ENCODE peak calls at places on chromosomes 6 and 20, in eight cellular contexts. One of them, this sample, is unnamed.

GRCh38 chr6:121794630-121795029 is 359.2 kb downstream of the GJA1 start:
- DNase-seq in PC-3: peak
- DNase-seq in OCI-LY7: no peak
- DNase-seq in GM23338: no peak
- DNase-seq in HCT116: peak
- DNase-seq in MM.1S: no peak
- DNase-seq in hepatocyte: peak
- DNase-seq in GM23248: peak
- DNase-seq in this sample: no peak

GRCh38 chr6:45655630-45656422 is 278.1 kb upstream of the SUPT3H start:
- DNase-seq in PC-3: peak
- DNase-seq in OCI-LY7: no peak
- DNase-seq in GM23338: no peak
- DNase-seq in HCT116: peak
- DNase-seq in MM.1S: no peak
- DNase-seq in hepatocyte: peak
- DNase-seq in GM23248: peak
- DNase-seq in this sample: no peak

GRCh38 chr20:50510706-50511401 is 671 bp downstream of the PTPN1 start:
- DNase-seq in PC-3: peak
- DNase-seq in OCI-LY7: no peak
- DNase-seq in GM23338: peak
- DNase-seq in HCT116: no peak
- DNase-seq in MM.1S: peak
- DNase-seq in hepatocyte: peak
- DNase-seq in GM23248: peak
- DNase-seq in this sample: peak

GRCh38 chr6:132843316-132844040 is 29.1 kb downstream of the RPS12 start:
- DNase-seq in PC-3: no peak
- DNase-seq in OCI-LY7: no peak
- DNase-seq in GM23338: peak
- DNase-seq in HCT116: no peak
- DNase-seq in MM.1S: no peak
- DNase-seq in hepatocyte: no peak
- DNase-seq in GM23248: no peak
- DNase-seq in this sample: no peak

GRCh38 chr6:160365117-160365516 is 16.9 kb downstream of the SLC22A3 start:
- DNase-seq in PC-3: peak
- DNase-seq in OCI-LY7: no peak
- DNase-seq in GM23338: no peak
- DNase-seq in HCT116: no peak
- DNase-seq in MM.1S: no peak
- DNase-seq in hepatocyte: no peak
- DNase-seq in GM23248: no peak
- DNase-seq in this sample: no peak

GRCh38 chr6:52574709-52575489 is 2.0 kb downstream of the TRAM2 start:
- DNase-seq in PC-3: no peak
- DNase-seq in OCI-LY7: no peak
- DNase-seq in GM23338: no peak
- DNase-seq in HCT116: no peak
- DNase-seq in MM.1S: peak
- DNase-seq in hepatocyte: peak
- DNase-seq in GM23248: peak
- DNase-seq in this sample: no peak

GRCh38 chr20:6265204-6265904 is 142.5 kb upstream of the FERMT1 start:
- DNase-seq in PC-3: peak
- DNase-seq in OCI-LY7: peak
- DNase-seq in GM23338: peak
- DNase-seq in HCT116: peak
- DNase-seq in MM.1S: peak
- DNase-seq in hepatocyte: peak
- DNase-seq in GM23248: peak
- DNase-seq in this sample: peak

GRCh38 chr6:14252271-14252850 is 134.8 kb downstream of the CD83 start:
- DNase-seq in PC-3: no peak
- DNase-seq in OCI-LY7: no peak
- DNase-seq in GM23338: no peak
- DNase-seq in HCT116: no peak
- DNase-seq in MM.1S: no peak
- DNase-seq in hepatocyte: no peak
- DNase-seq in GM23248: no peak
- DNase-seq in this sample: no peak

GRCh38 chr6:113120214-113120576 is 737.0 kb upstream of the MARCKS start:
- DNase-seq in PC-3: peak
- DNase-seq in OCI-LY7: no peak
- DNase-seq in GM23338: no peak
- DNase-seq in HCT116: peak
- DNase-seq in MM.1S: no peak
- DNase-seq in hepatocyte: peak
- DNase-seq in GM23248: peak
- DNase-seq in this sample: no peak

GRCh38 chr6:126015869-126016268 is 29.5 kb downstream of the TRMT11 start:
- DNase-seq in PC-3: peak
- DNase-seq in OCI-LY7: no peak
- DNase-seq in GM23338: no peak
- DNase-seq in HCT116: no peak
- DNase-seq in MM.1S: no peak
- DNase-seq in hepatocyte: no peak
- DNase-seq in GM23248: peak
- DNase-seq in this sample: no peak

GRCh38 chr20:58125726-58126125 is 102.7 kb downstream of the ANKRD60 start:
- DNase-seq in PC-3: no peak
- DNase-seq in OCI-LY7: no peak
- DNase-seq in GM23338: no peak
- DNase-seq in HCT116: no peak
- DNase-seq in MM.1S: peak
- DNase-seq in hepatocyte: no peak
- DNase-seq in GM23248: no peak
- DNase-seq in this sample: no peak

GRCh38 chr20:13325033-13325432 is 104.0 kb downstream of the ISM1 start:
- DNase-seq in PC-3: peak
- DNase-seq in OCI-LY7: no peak
- DNase-seq in GM23338: peak
- DNase-seq in HCT116: peak
- DNase-seq in MM.1S: peak
- DNase-seq in hepatocyte: peak
- DNase-seq in GM23248: peak
- DNase-seq in this sample: peak

GRCh38 chr6:20997143-20997792 is 463.0 kb downstream of the CDKAL1 start:
- DNase-seq in PC-3: no peak
- DNase-seq in OCI-LY7: no peak
- DNase-seq in GM23338: peak
- DNase-seq in HCT116: no peak
- DNase-seq in MM.1S: no peak
- DNase-seq in hepatocyte: no peak
- DNase-seq in GM23248: no peak
- DNase-seq in this sample: no peak

GRCh38 chr6:157343732-157344131 is 20.4 kb upstream of the TMEM242 start:
- DNase-seq in PC-3: no peak
- DNase-seq in OCI-LY7: no peak
- DNase-seq in GM23338: no peak
- DNase-seq in HCT116: no peak
- DNase-seq in MM.1S: no peak
- DNase-seq in hepatocyte: no peak
- DNase-seq in GM23248: no peak
- DNase-seq in this sample: no peak

GRCh38 chr6:91659881-91660280 is 1073.0 kb upstream of the MAP3K7 start:
- DNase-seq in PC-3: no peak
- DNase-seq in OCI-LY7: no peak
- DNase-seq in GM23338: no peak
- DNase-seq in HCT116: no peak
- DNase-seq in MM.1S: no peak
- DNase-seq in hepatocyte: no peak
- DNase-seq in GM23248: no peak
- DNase-seq in this sample: no peak

GRCh38 chr6:29892696-29893095 is 49.6 kb upstream of the HLA-A start:
- DNase-seq in PC-3: no peak
- DNase-seq in OCI-LY7: no peak
- DNase-seq in GM23338: no peak
- DNase-seq in HCT116: no peak
- DNase-seq in MM.1S: no peak
- DNase-seq in hepatocyte: no peak
- DNase-seq in GM23248: no peak
- DNase-seq in this sample: no peak

GRCh38 chr6:17101422-17102257 is at the start of gene STMND1:
- DNase-seq in PC-3: peak
- DNase-seq in OCI-LY7: no peak
- DNase-seq in GM23338: peak
- DNase-seq in HCT116: no peak
- DNase-seq in MM.1S: no peak
- DNase-seq in hepatocyte: peak
- DNase-seq in GM23248: peak
- DNase-seq in this sample: peak

GRCh38 chr6:63856271-63856670 is 220.7 kb downstream of the PHF3 start:
- DNase-seq in PC-3: no peak
- DNase-seq in OCI-LY7: no peak
- DNase-seq in GM23338: no peak
- DNase-seq in HCT116: no peak
- DNase-seq in MM.1S: no peak
- DNase-seq in hepatocyte: no peak
- DNase-seq in GM23248: no peak
- DNase-seq in this sample: no peak

GRCh38 chr20:58237318-58238182 is 9.1 kb upstream of the ANKRD60 start:
- DNase-seq in PC-3: peak
- DNase-seq in OCI-LY7: no peak
- DNase-seq in GM23338: no peak
- DNase-seq in HCT116: no peak
- DNase-seq in MM.1S: no peak
- DNase-seq in hepatocyte: no peak
- DNase-seq in GM23248: peak
- DNase-seq in this sample: no peak

GRCh38 chr6:5208491-5208890 is 52.3 kb downstream of the LYRM4 start:
- DNase-seq in PC-3: no peak
- DNase-seq in OCI-LY7: no peak
- DNase-seq in GM23338: no peak
- DNase-seq in HCT116: no peak
- DNase-seq in MM.1S: no peak
- DNase-seq in hepatocyte: no peak
- DNase-seq in GM23248: no peak
- DNase-seq in this sample: no peak

GRCh38 chr6:106546322-106547052 is 82.8 kb downstream of the RTN4IP1 start:
- DNase-seq in PC-3: peak
- DNase-seq in OCI-LY7: no peak
- DNase-seq in GM23338: no peak
- DNase-seq in HCT116: peak
- DNase-seq in MM.1S: no peak
- DNase-seq in hepatocyte: peak
- DNase-seq in GM23248: peak
- DNase-seq in this sample: no peak

GRCh38 chr6:52509281-52510212 is 67.3 kb downstream of the TRAM2 start:
- DNase-seq in PC-3: no peak
- DNase-seq in OCI-LY7: no peak
- DNase-seq in GM23338: no peak
- DNase-seq in HCT116: no peak
- DNase-seq in MM.1S: no peak
- DNase-seq in hepatocyte: no peak
- DNase-seq in GM23248: peak
- DNase-seq in this sample: no peak

GRCh38 chr20:32957451-32957850 is 46.8 kb downstream of the SUN5 start:
- DNase-seq in PC-3: no peak
- DNase-seq in OCI-LY7: no peak
- DNase-seq in GM23338: no peak
- DNase-seq in HCT116: no peak
- DNase-seq in MM.1S: no peak
- DNase-seq in hepatocyte: no peak
- DNase-seq in GM23248: no peak
- DNase-seq in this sample: no peak

GRCh38 chr6:41774841-41775240 is 4.9 kb downstream of the FRS3 start:
- DNase-seq in PC-3: no peak
- DNase-seq in OCI-LY7: no peak
- DNase-seq in GM23338: no peak
- DNase-seq in HCT116: no peak
- DNase-seq in MM.1S: no peak
- DNase-seq in hepatocyte: no peak
- DNase-seq in GM23248: peak
- DNase-seq in this sample: no peak

GRCh38 chr6:31634131-31634530 is 13.6 kb downstream of the PRRC2A start:
- DNase-seq in PC-3: no peak
- DNase-seq in OCI-LY7: no peak
- DNase-seq in GM23338: no peak
- DNase-seq in HCT116: no peak
- DNase-seq in MM.1S: no peak
- DNase-seq in hepatocyte: no peak
- DNase-seq in GM23248: peak
- DNase-seq in this sample: no peak

GRCh38 chr6:68226460-68226859 is 408.6 kb upstream of the ADGRB3 start:
- DNase-seq in PC-3: no peak
- DNase-seq in OCI-LY7: peak
- DNase-seq in GM23338: peak
- DNase-seq in HCT116: no peak
- DNase-seq in MM.1S: no peak
- DNase-seq in hepatocyte: no peak
- DNase-seq in GM23248: no peak
- DNase-seq in this sample: peak
- TF ChIP-seq EZH2phosphoT487 in PC-3: no peak
- TF ChIP-seq EZH2phosphoT487 in OCI-LY7: no peak
- TF ChIP-seq EZH2phosphoT487 in GM23338: no peak
- TF ChIP-seq EZH2phosphoT487 in HCT116: no peak
- TF ChIP-seq EZH2phosphoT487 in MM.1S: no peak
- TF ChIP-seq EZH2phosphoT487 in hepatocyte: no peak
- TF ChIP-seq EZH2phosphoT487 in GM23248: no peak
- TF ChIP-seq EZH2phosphoT487 in this sample: no peak

GRCh38 chr6:26196846-26197683 is 109.8 kb downstream of the HFE start:
- DNase-seq in PC-3: peak
- DNase-seq in OCI-LY7: peak
- DNase-seq in GM23338: peak
- DNase-seq in HCT116: peak
- DNase-seq in MM.1S: peak
- DNase-seq in hepatocyte: peak
- DNase-seq in GM23248: peak
- DNase-seq in this sample: peak
- TF ChIP-seq EZH2phosphoT487 in PC-3: no peak
- TF ChIP-seq EZH2phosphoT487 in OCI-LY7: no peak
- TF ChIP-seq EZH2phosphoT487 in GM23338: no peak
- TF ChIP-seq EZH2phosphoT487 in HCT116: no peak
- TF ChIP-seq EZH2phosphoT487 in MM.1S: no peak
- TF ChIP-seq EZH2phosphoT487 in hepatocyte: no peak
- TF ChIP-seq EZH2phosphoT487 in GM23248: no peak
- TF ChIP-seq EZH2phosphoT487 in this sample: no peak

DNA sequence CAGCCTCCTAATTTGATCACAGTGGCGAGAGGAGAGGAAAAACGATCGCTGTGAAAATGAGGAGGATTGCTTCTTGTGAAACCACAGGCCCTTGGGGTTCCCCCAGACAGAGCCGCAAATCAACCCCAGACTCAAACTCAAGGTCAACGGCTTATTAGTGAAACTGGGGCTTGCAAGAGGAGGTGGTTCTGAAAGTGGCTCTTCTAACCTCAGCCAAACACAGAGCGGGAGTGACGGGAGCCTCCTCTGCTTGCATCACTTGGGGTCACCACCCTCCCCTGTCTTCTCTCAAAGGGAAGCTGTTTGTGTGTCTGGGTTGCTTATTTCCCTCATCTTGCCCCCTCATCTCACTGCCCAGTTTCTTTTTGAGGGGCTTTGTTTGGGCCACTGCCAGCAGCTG is 28.7 kb downstream of the SAYSD1 start:
- DNase-seq in PC-3: no peak
- DNase-seq in OCI-LY7: no peak
- DNase-seq in GM23338: no peak
- DNase-seq in HCT116: no peak
- DNase-seq in MM.1S: peak
- DNase-seq in hepatocyte: no peak
- DNase-seq in GM23248: no peak
- DNase-seq in this sample: no peak
- TF ChIP-seq EZH2phosphoT487 in PC-3: no peak
- TF ChIP-seq EZH2phosphoT487 in OCI-LY7: no peak
- TF ChIP-seq EZH2phosphoT487 in GM23338: no peak
- TF ChIP-seq EZH2phosphoT487 in HCT116: no peak
- TF ChIP-seq EZH2phosphoT487 in MM.1S: no peak
- TF ChIP-seq EZH2phosphoT487 in hepatocyte: no peak
- TF ChIP-seq EZH2phosphoT487 in GM23248: no peak
- TF ChIP-seq EZH2phosphoT487 in this sample: no peak

GRCh38 chr20:46060975-46061374 is 28.8 kb downstream of the NCOA5 start:
- DNase-seq in PC-3: no peak
- DNase-seq in OCI-LY7: peak
- DNase-seq in GM23338: no peak
- DNase-seq in HCT116: no peak
- DNase-seq in MM.1S: no peak
- DNase-seq in hepatocyte: no peak
- DNase-seq in GM23248: no peak
- DNase-seq in this sample: no peak
- TF ChIP-seq EZH2phosphoT487 in PC-3: no peak
- TF ChIP-seq EZH2phosphoT487 in OCI-LY7: no peak
- TF ChIP-seq EZH2phosphoT487 in GM23338: no peak
- TF ChIP-seq EZH2phosphoT487 in HCT116: no peak
- TF ChIP-seq EZH2phosphoT487 in MM.1S: no peak
- TF ChIP-seq EZH2phosphoT487 in hepatocyte: no peak
- TF ChIP-seq EZH2phosphoT487 in GM23248: no peak
- TF ChIP-seq EZH2phosphoT487 in this sample: no peak